ENCODE peak calls at places on chromosomes 16 and 17, in seven cellular contexts. U is left ventricle myocardium inferior, I is BJ, M is PC-3, T is cardiac fibroblast, H is cardiac muscle cell, C is GM12865. K is an unnamed sample.

GRCh38 chr17:78675316-78675616 is 98.1 kb upstream of the DNAH17 start:
- DNase-seq in U (no peak), I (no peak), M (no peak), T (no peak), H (no peak), C (no peak), K (no peak)

GRCh38 chr17:57569021-57569420 is 176.1 kb downstream of the CCDC182 start:
- DNase-seq in U (no peak), I (no peak), M (no peak), T (no peak), H (no peak), C (no peak), K (no peak)

GRCh38 chr16:57603110-57604024 is 25.1 kb upstream of the ADGRG1 start:
- DNase-seq in U (no peak), I (no peak), M (no peak), T (no peak), H (no peak), C (no peak), K (no peak)

GRCh38 chr16:77637939-77638338 is 84.4 kb upstream of the NUDT7 start:
- DNase-seq in U (no peak), I (no peak), M (no peak), T (peak; percentile 57), H (peak; percentile 9), C (no peak), K (no peak)

GRCh38 chr17:20924306-20924705 is 118.5 kb downstream of the USP22 start:
- DNase-seq in U (no peak), I (no peak), M (no peak), T (no peak), H (no peak), C (no peak), K (no peak)

GRCh38 chr16:30934827-30935557 is 11.6 kb downstream of the FBXL19 start:
- DNase-seq in U (no peak), I (no peak), M (peak; percentile 43), T (peak; percentile 69), H (peak; percentile 53), C (peak; percentile 43), K (no peak)

GRCh38 chr16:30051518-30051917 is 14.0 kb upstream of the ALDOA start:
- DNase-seq in U (no peak), I (no peak), M (peak; percentile 37), T (peak; percentile 82), H (peak; percentile 60), C (no peak), K (no peak)

GRCh38 chr17:61495161-61495857 is 43.1 kb downstream of the TBX4 start:
- DNase-seq in U (no peak), I (no peak), M (no peak), T (peak; percentile 46), H (peak; percentile 40), C (peak; percentile 27), K (no peak)

GRCh38 chr16:77043076-77043475 is 147.9 kb upstream of the MON1B start:
- DNase-seq in U (no peak), I (no peak), M (peak; percentile 43), T (peak; percentile 46), H (peak; percentile 49), C (peak; percentile 9), K (peak; percentile 7)

GRCh38 chr17:27571563-27572129 is 59.3 kb upstream of the LGALS9 start:
- DNase-seq in U (no peak), I (no peak), M (no peak), T (no peak), H (no peak), C (no peak), K (no peak)

GRCh38 chr17:28388106-28388505 is 16.6 kb downstream of the SARM1 start:
- DNase-seq in U (no peak), I (no peak), M (no peak), T (no peak), H (no peak), C (no peak), K (no peak)

GRCh38 chr16:77069929-77070328 is 121.1 kb upstream of the MON1B start:
- DNase-seq in U (no peak), I (no peak), M (no peak), T (no peak), H (no peak), C (no peak), K (no peak)

GRCh38 chr17:35804658-35805192 is 4.6 kb upstream of the TAF15 start:
- DNase-seq in U (no peak), I (peak; percentile 79), M (peak; percentile 85), T (peak; percentile 95), H (peak; percentile 97), C (peak; percentile 87), K (peak; percentile 67)

GRCh38 chr16:89122322-89122831 is 28.7 kb downstream of the ACSF3 start:
- DNase-seq in U (no peak), I (no peak), M (no peak), T (no peak), H (no peak), C (peak; percentile 68), K (no peak)

DNA sequence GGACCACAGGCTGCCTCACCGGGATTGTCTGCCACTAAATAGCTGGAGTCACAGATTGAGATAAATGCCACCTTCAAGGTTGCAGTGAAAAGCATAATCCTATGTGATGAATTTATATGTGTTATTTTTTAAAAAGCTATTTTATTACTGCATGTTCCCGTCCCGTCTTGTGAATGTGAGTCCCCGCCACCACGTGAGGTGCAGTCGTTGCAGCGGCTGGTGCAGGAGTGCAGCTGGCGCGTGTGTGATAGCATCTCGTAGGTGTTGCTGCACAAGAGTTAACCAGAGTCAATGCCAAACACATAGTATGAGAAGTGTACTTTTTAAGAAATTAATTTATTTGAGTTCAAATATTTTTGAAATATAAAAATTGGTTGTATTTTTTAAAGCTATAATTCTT is 12.5 kb downstream of the SMCR8 start:
- DNase-seq in U (no peak), I (no peak), M (no peak), T (no peak), H (no peak), C (no peak), K (no peak)
- H3K4me3 ChIP-seq in U (no peak overlapping the region), I (no peak overlapping the region), M (no peak overlapping the region), T (no peak overlapping the region), H (no peak overlapping the region), C (no peak overlapping the region), K (no peak overlapping the region)

GRCh38 chr16:2090481-2090797 is 42.7 kb downstream of the TSC2 start:
- DNase-seq in U (no peak), I (no peak), M (no peak), T (no peak), H (no peak), C (no peak), K (no peak)
- H3K4me3 ChIP-seq in U (peak overlapping the region; percentile 52), I (no peak overlapping the region), M (peak overlapping the region; percentile 48), T (no peak overlapping the region), H (no peak overlapping the region), C (no peak overlapping the region), K (peak overlapping the region; percentile 36)

DNA sequence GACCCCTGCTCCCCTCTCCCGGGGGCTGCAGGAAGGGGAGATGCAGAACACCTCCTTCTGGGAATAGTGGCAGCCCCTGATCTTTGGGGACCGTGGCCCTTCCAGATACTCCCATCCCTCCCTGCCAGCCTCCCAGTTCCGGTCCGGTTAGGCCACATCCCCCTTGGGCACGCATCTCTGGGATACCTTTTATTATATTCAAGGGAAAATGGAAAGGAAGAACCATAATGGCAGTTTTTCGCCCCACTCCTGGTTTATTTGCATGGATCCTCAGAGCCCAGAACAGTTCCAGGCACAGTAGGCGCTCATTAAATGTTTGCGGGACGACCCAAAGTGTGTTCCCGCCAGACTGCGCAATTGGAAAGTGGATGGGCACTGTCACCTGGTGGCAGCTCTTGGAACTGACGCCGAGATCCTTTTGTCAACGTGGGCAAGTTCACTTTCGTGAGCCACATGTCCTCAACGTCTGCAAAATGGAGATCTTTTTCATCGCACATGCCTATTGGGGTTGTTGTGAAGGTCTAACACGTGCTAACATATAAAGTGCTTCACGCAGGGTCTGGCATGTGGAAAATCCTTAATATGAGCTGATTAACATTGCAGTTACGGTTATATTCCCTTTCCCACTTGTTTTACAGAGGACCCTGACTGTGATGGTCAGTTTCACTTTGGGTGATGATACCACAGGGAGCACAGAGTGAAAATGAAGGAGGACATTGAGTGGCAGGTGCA is 1.6 kb upstream of the GPRC5B start:
- DNase-seq in U (peak; percentile 76), I (no peak), M (peak; percentile 83), T (peak; percentile 84), H (peak; percentile 85), C (peak; percentile 87), K (no peak)
- H3K4me3 ChIP-seq in U (peak overlapping the region; percentile 93), I (no peak overlapping the region), M (no peak overlapping the region), T (no peak overlapping the region), H (no peak overlapping the region), C (no peak overlapping the region), K (no peak overlapping the region)

DNA sequence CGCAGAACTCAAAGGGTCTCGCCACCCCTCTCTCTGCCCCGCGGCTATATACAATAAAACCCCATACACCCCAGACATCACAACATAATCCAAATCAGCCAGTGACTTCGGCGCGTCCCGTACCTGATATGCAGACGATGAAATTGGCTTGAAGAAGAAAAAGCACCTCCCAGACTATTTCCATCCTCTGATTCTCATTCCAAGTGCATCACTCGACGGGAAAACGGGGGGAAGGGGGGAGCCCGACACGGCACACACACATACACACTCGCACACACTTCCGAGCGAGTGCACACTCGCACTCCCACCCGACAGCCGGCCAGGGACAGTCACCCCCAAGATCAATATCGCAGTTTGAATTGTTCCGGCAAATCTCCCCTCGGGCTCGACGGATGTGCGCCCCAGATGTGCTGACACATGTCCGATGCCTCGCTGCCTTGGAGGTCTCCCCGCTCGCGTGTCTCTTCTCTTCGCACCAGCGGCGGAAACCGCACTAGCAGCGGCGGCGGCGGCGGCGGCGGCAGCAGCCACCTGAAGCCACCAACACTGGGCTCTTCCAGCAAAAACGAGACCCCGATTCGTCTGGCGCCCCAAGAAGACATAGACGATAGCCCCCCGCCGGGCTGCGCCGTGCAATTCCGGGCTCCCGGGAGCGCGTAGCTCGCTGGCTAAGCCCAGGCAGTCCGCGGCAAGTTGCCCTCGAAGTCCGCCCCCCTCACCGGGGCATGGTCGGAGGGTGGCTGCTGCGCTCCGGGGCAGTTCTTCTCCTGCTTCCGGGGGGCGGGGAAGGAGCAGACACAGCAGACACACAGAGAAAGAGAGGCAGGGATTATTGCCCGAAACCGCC is 688 bp downstream of the CA10 start:
- DNase-seq in U (no peak), I (no peak), M (no peak), T (no peak), H (no peak), C (no peak), K (no peak)
- H3K4me3 ChIP-seq in U (no peak overlapping the region), I (no peak overlapping the region), M (no peak overlapping the region), T (no peak overlapping the region), H (peak overlapping the region; percentile 25), C (no peak overlapping the region), K (peak overlapping the region; percentile 39)

DNA sequence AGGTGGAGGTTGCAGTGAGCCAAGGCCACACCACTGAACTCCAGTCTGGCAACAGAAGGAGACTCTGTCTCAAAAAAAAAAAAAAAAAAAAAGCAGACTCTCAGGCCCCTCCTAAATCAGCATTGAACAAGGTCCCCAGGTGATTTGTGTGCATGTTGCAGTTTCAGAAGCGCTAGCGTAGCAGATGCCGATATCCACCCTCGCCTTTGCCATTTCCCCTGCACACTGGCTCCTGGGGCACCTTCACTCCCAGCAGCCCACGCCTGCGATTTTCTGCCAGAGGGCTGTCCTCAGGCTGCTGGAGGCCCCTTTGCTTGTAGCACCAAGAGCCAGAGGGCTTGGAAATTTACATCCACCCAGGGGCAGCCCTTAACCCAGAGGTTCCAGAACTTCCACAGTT is 95.6 kb downstream of the WSCD1 start:
- DNase-seq in U (no peak), I (no peak), M (no peak), T (no peak), H (no peak), C (no peak), K (no peak)
- H3K4me3 ChIP-seq in U (no peak overlapping the region), I (no peak overlapping the region), M (no peak overlapping the region), T (no peak overlapping the region), H (no peak overlapping the region), C (no peak overlapping the region), K (no peak overlapping the region)

K was measured in epithelial cell of proximal tubule.